ENCODE peak calls at places on chromosomes 11 and 22, in ten cellular contexts. Z, H, K, B, J, S, D, A, C and P are unnamed samples.

GRCh38 chr11:65266210-65266609 is 4.4 kb downstream of the POLA2 start:
- DNase-seq in A (no peak), D (peak; percentile 33), C (no peak), B (no peak), K (no peak), J (no peak), H (no peak), S (no peak), Z (no peak), P (no peak)

GRCh38 chr22:22141031-22141430 is 103.6 kb upstream of the VPREB1 start:
- DNase-seq in C (no peak), S (no peak), K (no peak), H (no peak), B (no peak), J (no peak), D (no peak), Z (no peak), A (no peak), P (no peak)

GRCh38 chr11:86091566-86091965 is 22.7 kb upstream of the PICALM start:
- DNase-seq in A (no peak), C (no peak), J (no peak), D (peak; percentile 70), S (no peak), B (peak; percentile 66), Z (no peak), K (no peak), H (no peak), P (peak; percentile 93)

GRCh38 chr11:11895672-11896071 is 53.9 kb downstream of the USP47 start:
- DNase-seq in Z (no peak), H (no peak), C (no peak), B (no peak), S (no peak), J (no peak), A (no peak), D (no peak), K (no peak), P (no peak)

GRCh38 chr11:16792426-16792825 is 54.0 kb downstream of the C11orf58 start:
- DNase-seq in A (no peak), B (no peak), D (no peak), K (no peak), S (no peak), C (no peak), Z (no peak), J (no peak), H (no peak), P (no peak)

GRCh38 chr11:68855205-68855978 is 13.7 kb upstream of the CPT1A start:
- DNase-seq in Z (no peak), B (no peak), H (peak; percentile 41), A (peak; percentile 12), K (peak; percentile 28), J (no peak), D (peak; percentile 33), S (no peak), C (no peak), P (no peak)

GRCh38 chr11:73158356-73159051 is 16.4 kb upstream of the FCHSD2 start:
- DNase-seq in S (no peak), H (no peak), D (peak; percentile 53), K (no peak), B (no peak), Z (no peak), C (no peak), J (no peak), A (no peak), P (no peak)

GRCh38 chr22:25896098-25896497 is 154.1 kb downstream of the MYO18B start:
- DNase-seq in Z (no peak), S (peak; percentile 22), K (no peak), A (no peak), J (no peak), H (no peak), C (no peak), D (no peak), B (no peak), P (no peak)

GRCh38 chr11:130523609-130524008 is 75.2 kb downstream of the ADAMTS15 start:
- DNase-seq in H (no peak), D (peak; percentile 87), S (no peak), C (no peak), J (no peak), Z (no peak), K (no peak), B (peak; percentile 67), A (no peak), P (peak; percentile 61)

GRCh38 chr11:22711212-22711770 is 44.9 kb downstream of the GAS2 start:
- DNase-seq in D (no peak), C (no peak), K (no peak), A (no peak), J (no peak), H (no peak), S (no peak), Z (no peak), B (no peak), P (no peak)

GRCh38 chr22:43376765-43377485 is 33.8 kb upstream of the SCUBE1 start:
- DNase-seq in H (no peak), A (no peak), J (no peak), C (no peak), Z (no peak), K (peak; percentile 27), B (no peak), S (no peak), D (no peak), P (no peak)

GRCh38 chr11:123316003-123316402 is 114.1 kb upstream of the GRAMD1B start:
- DNase-seq in J (no peak), H (no peak), B (no peak), A (no peak), Z (no peak), K (no peak), S (no peak), D (no peak), C (no peak), P (peak; percentile 43)

GRCh38 chr11:7892751-7893356 is 38.2 kb downstream of the OR10A6 start:
- DNase-seq in D (peak; percentile 82), S (peak; percentile 71), A (no peak), Z (no peak), K (no peak), J (peak; percentile 56), B (peak; percentile 38), C (peak; percentile 57), H (peak; percentile 63), P (no peak)

GRCh38 chr11:122681731-122682130 is 26.2 kb downstream of the UBASH3B start:
- DNase-seq in C (no peak), K (no peak), B (no peak), A (no peak), J (no peak), H (no peak), D (peak; percentile 34), S (no peak), Z (peak; percentile 58), P (no peak)

GRCh38 chr11:62931501-62932278 is 10.5 kb upstream of the CHRM1 start:
- DNase-seq in D (peak; percentile 32), S (no peak), Z (no peak), B (no peak), J (no peak), K (no peak), C (no peak), A (no peak), H (no peak), P (no peak)

GRCh38 chr22:36425977-36426523 is 38.3 kb upstream of the MYH9 start:
- DNase-seq in C (no peak), K (no peak), H (no peak), D (peak; percentile 68), Z (no peak), A (no peak), B (no peak), S (no peak), J (no peak), P (no peak)

GRCh38 chr11:1230121-1230455 is 7.2 kb downstream of the MUC5B start:
- DNase-seq in Z (no peak), D (no peak), H (no peak), B (no peak), K (no peak), C (no peak), S (no peak), A (no peak), J (no peak), P (no peak)

GRCh38 chr11:3107608-3108182 is 50.5 kb upstream of the CARS1 start:
- DNase-seq in K (no peak), H (no peak), Z (no peak), C (no peak), B (no peak), A (no peak), S (no peak), D (no peak), J (no peak), P (no peak)

GRCh38 chr22:20561882-20562281 is 54.5 kb downstream of the MED15 start:
- DNase-seq in Z (no peak), D (no peak), J (no peak), K (no peak), B (no peak), A (no peak), H (no peak), S (no peak), C (no peak), P (no peak)

GRCh38 chr22:22210375-22210774 is 34.2 kb upstream of the VPREB1 start:
- DNase-seq in K (peak; percentile 16), S (no peak), B (peak; percentile 27), H (no peak), D (peak; percentile 59), J (no peak), A (no peak), C (peak; percentile 20), Z (no peak), P (no peak)

GRCh38 chr11:60899021-60899936 is 7.1 kb downstream of the PRPF19 start:
- DNase-seq in J (peak; percentile 52), Z (peak; percentile 1), D (peak; percentile 61), H (peak; percentile 71), A (no peak), S (peak; percentile 38), B (peak; percentile 53), C (peak; percentile 58), K (no peak), P (no peak)

GRCh38 chr11:87300640-87301381 is 263.1 kb downstream of the TMEM135 start:
- DNase-seq in H (no peak), C (no peak), J (no peak), B (no peak), A (no peak), Z (no peak), K (no peak), S (no peak), D (no peak), P (no peak)

GRCh38 chr11:62468577-62468976 is 49.7 kb downstream of the SCGB1A1 start:
- DNase-seq in H (no peak), K (no peak), Z (no peak), C (no peak), D (no peak), B (no peak), J (no peak), S (no peak), A (no peak), P (no peak)

GRCh38 chr11:11171285-11171684 is 181.8 kb downstream of the CSNK2A3 start:
- DNase-seq in J (no peak), D (no peak), Z (no peak), A (no peak), S (no peak), H (no peak), B (no peak), C (no peak), K (no peak), P (no peak)